ENCODE peak calls at places on chromosomes 12 and 14, in eight cellular contexts. I is upper lobe of left lung, L is adrenal gland, A is breast epithelium, T is uterus, R is right lobe of liver, P is thyroid gland, S is GM12878. B is an unnamed sample.
A peak's percentile ranks its signal among the peaks of the same experiment; 100 is the strongest.

GRCh38 chr14:100449225-100449987 is 126.3 kb downstream of the SLC25A47 start:
- DNase-seq in I (peak; percentile 37), R (no peak), L (no peak), S (no peak), P (no peak), T (no peak), A (no peak), B (no peak)

GRCh38 chr14:50013198-50013918 is 103.0 kb downstream of the VCPKMT start:
- DNase-seq in A (peak; percentile 83), S (no peak), I (no peak), T (no peak), P (no peak), R (no peak), L (no peak), B (no peak)

GRCh38 chr12:76830456-76830855 is 48.4 kb downstream of the CSRP2 start:
- DNase-seq in I (no peak), T (no peak), S (no peak), L (no peak), P (no peak), A (no peak), R (no peak), B (no peak)

GRCh38 chr14:97618401-97618800 is 821.2 kb downstream of the VRK1 start:
- DNase-seq in T (no peak), I (no peak), A (no peak), S (no peak), L (no peak), P (no peak), R (no peak), B (no peak)

GRCh38 chr14:65042731-65043372 is 56.2 kb downstream of the FNTB start:
- DNase-seq in S (peak; percentile 8), L (no peak), A (no peak), I (no peak), T (no peak), P (no peak), R (no peak), B (no peak)

GRCh38 chr12:108119974-108120862 is 8.9 kb upstream of the WSCD2 start:
- DNase-seq in T (no peak), A (no peak), P (no peak), L (no peak), R (no peak), I (no peak), S (no peak), B (no peak)

GRCh38 chr12:6556857-6557256 is 1.0 kb upstream of the IFFO1 start:
- DNase-seq in R (no peak), L (no peak), P (no peak), T (no peak), I (no peak), S (no peak), A (no peak), B (no peak)

GRCh38 chr14:100739306-100739705 is 12.6 kb downstream of the DLK1 start:
- DNase-seq in A (no peak), S (no peak), R (no peak), L (no peak), P (no peak), I (no peak), T (no peak), B (no peak)

GRCh38 chr12:77239617-77240016 is 174.2 kb upstream of the E2F7 start:
- DNase-seq in S (no peak), A (no peak), I (no peak), T (no peak), L (no peak), P (no peak), R (no peak), B (no peak)

GRCh38 chr12:44342371-44342770 is 506.5 kb downstream of the TMEM117 start:
- DNase-seq in P (no peak), L (no peak), R (no peak), A (no peak), I (no peak), T (no peak), S (no peak), B (no peak)

GRCh38 chr12:630656-631632 is 32.3 kb downstream of the NINJ2 start:
- DNase-seq in P (no peak), R (peak; percentile 74), T (no peak), I (peak; percentile 93), A (no peak), S (no peak), L (peak; percentile 63), B (peak; percentile 91)
- TF ChIP-seq POLR2A in P (no peak), R (peak; percentile 49), T (no peak), I (no peak), A (no peak), S (peak; percentile 86), L (no peak), B (peak; percentile 46)

DNA sequence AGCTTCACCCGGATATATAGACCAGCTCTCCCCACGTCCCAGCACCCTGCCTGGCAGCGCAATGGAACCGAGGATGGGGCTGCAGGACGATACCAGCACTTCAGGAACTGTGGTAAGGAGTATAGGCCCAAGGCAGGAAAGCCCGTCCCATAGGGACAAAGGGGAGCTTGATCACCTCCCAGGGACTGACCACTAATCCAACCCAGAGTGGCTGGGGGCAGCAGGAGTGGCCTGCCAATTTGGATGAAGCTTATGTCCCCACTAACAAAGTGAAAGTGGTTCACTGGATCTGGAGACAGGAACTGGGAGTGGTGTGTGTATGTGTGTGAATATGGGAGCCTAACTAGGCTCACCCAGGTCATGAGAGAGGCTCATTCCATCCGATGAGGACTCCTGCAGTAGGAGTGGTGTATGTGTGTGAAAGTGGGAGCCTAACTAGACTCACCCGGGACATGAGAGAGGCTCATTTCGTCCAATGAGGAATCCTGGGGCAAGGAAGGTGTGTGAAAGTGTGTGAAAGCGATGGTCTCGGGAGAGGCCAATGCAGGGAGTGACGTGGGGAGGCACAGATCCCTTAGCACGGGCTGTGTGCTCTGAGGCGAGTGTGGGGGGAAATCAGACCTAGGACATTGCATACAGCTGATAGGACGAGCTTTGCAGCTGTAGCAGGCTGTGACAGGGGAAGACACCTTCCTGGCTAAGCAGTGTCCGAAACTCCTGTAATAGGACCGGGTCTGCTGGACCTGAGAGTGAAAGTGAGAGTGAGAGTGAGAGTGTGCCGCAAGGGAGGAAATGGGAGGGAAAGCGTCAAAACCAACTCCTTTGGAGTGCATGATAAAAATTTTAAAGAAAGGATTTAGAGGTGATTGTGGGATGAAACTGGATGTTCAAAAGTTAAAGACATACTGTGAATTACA is 25.7 kb downstream of the KLRK1 start:
- DNase-seq in I (peak; percentile 36), A (no peak), R (no peak), L (peak; percentile 49), T (peak; percentile 58), P (peak; percentile 51), S (peak; percentile 84), B (peak; percentile 48)
- TF ChIP-seq POLR2A in I (no peak), A (no peak), R (peak; percentile 24), L (peak; percentile 67), T (peak; percentile 22), P (peak; percentile 16), S (peak; percentile 75), B (peak; percentile 43)

GRCh38 chr14:102505775-102506598 is 3.6 kb downstream of the ANKRD9 start:
- DNase-seq in P (no peak), T (no peak), L (no peak), A (no peak), I (no peak), S (no peak), R (no peak), B (no peak)

GRCh38 chr14:102502571-102502970 is 7.0 kb downstream of the ANKRD9 start:
- DNase-seq in P (no peak), R (no peak), S (no peak), L (no peak), T (no peak), A (no peak), I (no peak), B (no peak)

GRCh38 chr14:102504951-102505600 is 4.5 kb downstream of the ANKRD9 start:
- DNase-seq in T (no peak), P (no peak), I (no peak), S (no peak), R (no peak), A (no peak), L (no peak), B (peak; percentile 43)

GRCh38 chr14:102503576-102504224 is 5.9 kb downstream of the ANKRD9 start:
- DNase-seq in A (no peak), T (no peak), I (no peak), P (no peak), S (no peak), R (no peak), L (peak; percentile 55), B (no peak)

GRCh38 chr14:102504302-102504950 is 5.2 kb downstream of the ANKRD9 start:
- DNase-seq in R (no peak), L (peak; percentile 70), A (no peak), P (no peak), S (no peak), T (no peak), I (no peak), B (peak; percentile 59)
- TF ChIP-seq POLR2A in R (no peak), L (no peak), A (no peak), P (no peak), S (no peak), T (no peak), I (no peak), B (no peak)

DNA sequence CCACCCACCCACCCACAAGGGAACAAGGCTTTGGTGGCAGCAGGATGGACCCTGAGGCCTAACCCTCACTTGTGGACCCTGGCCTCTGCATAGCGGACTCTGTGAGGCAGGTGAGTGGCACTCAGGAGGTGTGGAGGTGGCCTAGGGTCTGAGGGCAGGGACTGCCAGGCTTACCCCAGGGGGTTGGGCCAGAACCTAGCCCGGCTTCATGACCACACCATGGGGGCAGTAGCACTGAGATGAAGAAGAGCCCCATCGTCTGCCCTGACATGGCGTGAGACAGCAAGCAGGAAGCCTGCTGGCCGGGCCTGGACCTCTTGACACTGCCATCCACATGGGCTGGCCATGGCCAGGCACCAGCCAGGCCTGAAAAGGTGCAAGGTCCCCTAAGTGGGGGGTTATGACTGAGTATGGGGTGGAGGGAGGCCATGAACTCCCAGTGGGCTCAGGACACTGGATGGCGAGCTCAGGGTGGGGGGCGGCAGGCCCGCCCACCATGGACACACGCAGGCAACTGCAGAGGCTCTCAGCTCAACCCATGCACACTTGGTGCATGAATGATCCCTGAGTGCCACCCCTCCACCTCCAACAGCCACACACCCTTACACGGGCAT is 29.3 kb downstream of the JAG2 start:
- DNase-seq in L (no peak), I (peak; percentile 59), R (peak; percentile 24), S (no peak), P (no peak), A (no peak), T (no peak), B (no peak)
- TF ChIP-seq POLR2A in L (no peak), I (no peak), R (no peak), S (no peak), P (no peak), A (no peak), T (no peak), B (no peak)

DNA sequence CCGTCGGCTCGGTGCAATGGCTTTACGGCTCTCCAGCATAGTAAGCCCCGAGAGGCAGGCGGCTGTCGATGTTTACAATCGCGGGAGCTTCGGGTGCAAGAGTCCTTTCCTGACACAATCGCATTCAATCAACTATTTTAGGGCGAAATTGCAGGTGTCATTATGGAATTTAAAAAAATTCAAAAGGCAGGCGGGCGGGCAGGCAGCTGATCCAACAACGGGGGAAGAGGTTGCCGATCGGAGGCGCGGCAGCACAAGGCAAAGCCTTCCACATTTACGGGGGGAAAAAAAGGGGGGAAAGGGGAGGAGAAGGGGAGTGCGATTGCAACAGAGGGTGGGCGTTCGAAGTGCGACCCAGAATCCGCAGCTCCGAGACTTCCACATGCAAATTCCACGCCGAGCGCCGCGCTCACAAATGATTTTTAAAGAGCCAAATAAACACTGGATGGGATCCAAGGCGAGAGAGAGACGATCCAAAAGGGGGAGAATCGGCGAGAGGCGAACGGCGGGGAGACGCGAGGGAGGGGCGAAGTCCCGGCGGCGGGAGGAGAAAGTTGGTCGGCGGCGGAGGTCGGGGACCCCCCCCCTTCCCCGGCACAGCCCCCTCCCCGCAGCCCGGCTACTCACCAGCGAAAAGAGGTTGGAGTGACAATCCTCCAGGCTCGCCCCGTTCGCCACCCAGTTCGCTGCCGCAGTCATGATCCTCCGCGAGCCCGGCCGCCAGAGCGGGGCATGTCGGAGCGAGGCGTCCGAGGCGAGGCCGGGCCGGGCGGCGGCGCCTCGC is 868 bp downstream of the MED13L start:
- DNase-seq in L (peak; percentile 68), T (peak; percentile 73), I (peak; percentile 92), P (peak; percentile 73), R (peak; percentile 83), S (no peak), A (peak; percentile 69), B (peak; percentile 88)
- TF ChIP-seq POLR2A in L (peak; percentile 35), T (peak; percentile 12), I (no peak), P (no peak), R (no peak), S (no peak), A (no peak), B (no peak)

B was measured in heart left ventricle.